ENCODE peak calls at places on chromosomes 11 and 22, in six cellular contexts. S, D, Y, G, E and P are unnamed samples.

GRCh38 chr11:46676436-46677158 is 23.8 kb downstream of the ARHGAP1 start:
- DNase-seq in D (no peak), E (no peak), S (no peak), G (no peak), Y (no peak), P (no peak)

GRCh38 chr11:35305670-35306382 is 113.5 kb downstream of the SLC1A2 start:
- DNase-seq in G (peak; percentile 9), S (peak; percentile 46), D (peak; percentile 76), E (peak; percentile 44), Y (no peak), P (peak; percentile 38)

GRCh38 chr22:46007003-46007847 is 30.3 kb upstream of the WNT7B start:
- DNase-seq in E (no peak), G (peak; percentile 84), S (peak; percentile 66), Y (no peak), D (no peak), P (no peak)

GRCh38 chr22:31139866-31140716 is at the start of gene PLA2G3:
- DNase-seq in E (no peak), D (peak; percentile 99), Y (no peak), G (peak; percentile 84), S (no peak), P (peak; percentile 12)

GRCh38 chr11:60122414-60123036 is 34.1 kb downstream of the MS4A2 start:
- DNase-seq in G (no peak), D (no peak), S (no peak), Y (no peak), E (no peak), P (no peak)

GRCh38 chr11:2138436-2139117 is 612 bp downstream of the IGF2 start:
- DNase-seq in Y (no peak), D (no peak), G (peak; percentile 59), E (no peak), S (no peak), P (no peak)

GRCh38 chr11:58580311-58580710 is 1.4 kb downstream of the ZFP91 start:
- DNase-seq in E (no peak), S (no peak), D (no peak), Y (no peak), G (no peak), P (no peak)

GRCh38 chr11:111170761-111171379 is 74.7 kb upstream of the POU2AF2 start:
- DNase-seq in S (no peak), D (no peak), Y (no peak), G (no peak), E (no peak), P (no peak)

GRCh38 chr22:46069518-46070214 is 80.7 kb upstream of the PPARA start:
- DNase-seq in Y (peak; percentile 71), S (no peak), D (peak; percentile 25), E (peak; percentile 25), G (peak; percentile 95), P (peak; percentile 80)

GRCh38 chr11:133082851-133083488 is 449.3 kb downstream of the OPCML start:
- DNase-seq in S (peak; percentile 11), E (peak; percentile 8), G (no peak), Y (no peak), D (peak; percentile 89), P (peak; percentile 72)

GRCh38 chr22:36549033-36549432 is 20.1 kb upstream of the EIF3D start:
- DNase-seq in Y (no peak), E (no peak), D (no peak), S (no peak), G (no peak), P (no peak)

GRCh38 chr11:133072366-133072765 is 459.9 kb downstream of the OPCML start:
- DNase-seq in D (no peak), S (no peak), G (no peak), E (no peak), Y (no peak), P (no peak)

GRCh38 chr11:104092744-104093143 is 56.3 kb downstream of the DDI1 start:
- DNase-seq in Y (no peak), S (no peak), D (no peak), E (no peak), G (no peak), P (no peak)

GRCh38 chr11:79822771-79823170 is 381.9 kb upstream of the TENM4 start:
- DNase-seq in G (no peak), D (no peak), S (no peak), E (no peak), Y (no peak), P (no peak)

GRCh38 chr22:38176170-38176741 is 5.4 kb downstream of the PLA2G6 start:
- DNase-seq in D (no peak), S (no peak), E (peak; percentile 26), Y (no peak), G (peak; percentile 87), P (no peak)

GRCh38 chr11:130416906-130417305 is 11.5 kb downstream of the ADAMTS8 start:
- DNase-seq in Y (no peak), D (no peak), E (no peak), S (no peak), G (no peak), P (no peak)

GRCh38 chr11:77107950-77108349 is 5.3 kb downstream of the OMP start:
- DNase-seq in D (no peak), S (peak; percentile 43), Y (peak; percentile 55), G (peak; percentile 57), E (no peak), P (no peak)

GRCh38 chr11:45156731-45157130 is 10.3 kb downstream of the PRDM11 start:
- DNase-seq in G (no peak), S (no peak), E (no peak), D (no peak), Y (no peak), P (no peak)

GRCh38 chr11:27208846-27209245 is 154.2 kb downstream of the CCDC34 start:
- DNase-seq in E (no peak), S (no peak), G (no peak), Y (no peak), D (no peak), P (no peak)

GRCh38 chr22:39349506-39349966 is 255 bp upstream of the SYNGR1 start:
- DNase-seq in S (peak; percentile 36), D (no peak), E (peak; percentile 32), G (no peak), Y (no peak), P (peak; percentile 71)

GRCh38 chr11:65213322-65214211 is 31.8 kb downstream of the CAPN1 start:
- DNase-seq in E (no peak), S (no peak), Y (no peak), G (no peak), D (peak; percentile 83), P (no peak)

GRCh38 chr22:30922151-30922611 is 46.4 kb downstream of the MORC2 start:
- DNase-seq in Y (no peak), G (no peak), E (peak; percentile 83), S (no peak), D (no peak), P (no peak)

GRCh38 chr22:44179196-44179988 is 1.3 kb upstream of the PARVG start:
- DNase-seq in D (no peak), Y (no peak), E (no peak), G (no peak), S (no peak), P (no peak)

GRCh38 chr11:126776125-126776524 is 224.4 kb downstream of the KIRREL3 start:
- DNase-seq in Y (no peak), D (no peak), S (no peak), G (no peak), E (no peak), P (no peak)

GRCh38 chr11:74019860-74020259 is 11.0 kb upstream of the UCP3 start:
- DNase-seq in E (no peak), S (no peak), G (no peak), Y (no peak), D (no peak), P (no peak)

GRCh38 chr11:88555829-88556202 is 218.3 kb upstream of the CTSC start:
- DNase-seq in E (no peak), G (no peak), S (no peak), Y (no peak), D (no peak), P (no peak)

DNA sequence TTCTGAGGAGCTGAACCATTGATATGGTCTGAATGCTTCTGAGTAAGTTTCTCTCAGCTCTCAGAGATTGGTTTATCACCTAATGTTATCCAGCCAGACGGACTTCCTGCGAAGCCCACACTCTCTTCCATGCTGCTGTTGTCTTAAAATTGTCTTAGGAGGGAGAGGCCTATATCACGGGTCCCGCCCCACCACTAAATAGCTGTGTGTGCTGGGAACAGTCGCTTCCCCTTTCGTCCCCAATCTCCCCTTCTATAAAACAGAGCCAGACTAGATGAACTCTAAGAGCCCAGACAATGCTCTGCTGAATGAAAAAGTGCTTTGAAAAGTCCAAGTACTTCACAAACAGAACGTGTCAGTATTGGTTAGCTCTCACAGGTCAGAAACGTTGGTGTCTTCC is 81.4 kb upstream of the AKIP1 start:
- DNase-seq in E (no peak), D (no peak), G (no peak), Y (no peak), S (no peak), P (no peak)
- H3K4me1 ChIP-seq in E (no peaks in the 10 kb centered on the region), D (peaks cover 6% of the 10 kb centered on the region), G (peaks cover 71% of the 10 kb centered on the region), Y (no peaks in the 10 kb centered on the region), S (peaks cover 29% of the 10 kb centered on the region), P (peaks cover 10% of the 10 kb centered on the region)

GRCh38 chr22:22773979-22774738 is 113.5 kb upstream of the IGLL5 start:
- DNase-seq in G (no peak), E (no peak), S (no peak), D (no peak), Y (no peak), P (no peak)

GRCh38 chr22:22772396-22772795 is 115.2 kb upstream of the IGLL5 start:
- DNase-seq in G (no peak), D (no peak), Y (no peak), E (no peak), S (no peak), P (no peak)

GRCh38 chr22:22773427-22773826 is 114.2 kb upstream of the IGLL5 start:
- DNase-seq in G (no peak), S (no peak), D (no peak), E (no peak), Y (no peak), P (no peak)

GRCh38 chr22:22771696-22772377 is 115.8 kb upstream of the IGLL5 start:
- DNase-seq in Y (no peak), E (no peak), G (no peak), S (no peak), D (no peak), P (no peak)

GRCh38 chr22:22772883-22773282 is 114.7 kb upstream of the IGLL5 start:
- DNase-seq in S (no peak), Y (no peak), G (no peak), E (no peak), D (no peak), P (no peak)
- H3K4me1 ChIP-seq in S (no peaks in the 10 kb centered on the region), Y (no peaks in the 10 kb centered on the region), G (no peaks in the 10 kb centered on the region), E (peaks cover 44% of the 10 kb centered on the region), D (no peaks in the 10 kb centered on the region), P (no peaks in the 10 kb centered on the region)

GRCh38 chr11:122715883-122716282 is 60.4 kb downstream of the UBASH3B start:
- DNase-seq in Y (no peak), S (no peak), D (no peak), E (no peak), G (no peak), P (no peak)
- H3K4me1 ChIP-seq in Y (no peaks in the 10 kb centered on the region), S (peaks cover 28% of the 10 kb centered on the region), D (no peaks in the 10 kb centered on the region), E (peaks cover 15% of the 10 kb centered on the region), G (no peaks in the 10 kb centered on the region), P (no peaks in the 10 kb centered on the region)

DNA sequence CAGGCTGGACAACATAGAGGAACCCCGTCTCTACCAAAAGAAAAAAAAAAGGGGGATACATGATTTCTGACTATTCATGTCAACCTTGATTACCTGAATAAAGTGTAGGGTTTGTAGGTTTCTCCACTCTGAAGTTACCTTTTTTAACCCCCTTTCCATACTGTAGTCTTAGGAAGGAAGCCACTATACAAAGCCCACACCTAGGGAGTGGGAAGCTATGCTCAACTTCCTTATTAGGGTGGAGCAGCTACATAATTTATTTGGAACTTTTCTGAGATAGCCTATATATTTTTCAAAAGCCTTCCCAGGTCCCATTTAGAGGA is 579 bp upstream of the ATP6V1E1 start:
- DNase-seq in Y (no peak), E (no peak), S (no peak), D (no peak), G (no peak), P (no peak)
- H3K4me1 ChIP-seq in Y (peaks cover 25% of the 10 kb centered on the region), E (peaks cover 14% of the 10 kb centered on the region), S (peaks cover 19% of the 10 kb centered on the region), D (no peaks in the 10 kb centered on the region), G (peaks cover 7% of the 10 kb centered on the region), P (no peaks in the 10 kb centered on the region)